ENCODE peak calls at places on chromosome 7, in ten cellular contexts. U is HepG2, H is IMR-90, L is H54, W is uterus, X is ovary, D is NB4, A is heart left ventricle, B is stomach, I is esophagus squamous epithelium. S is an unnamed sample.

GRCh38 chr7:106457678-106458077 is 172.9 kb upstream of the NAMPT start:
- DNase-seq in I (no peak), H (no peak), B (no peak), A (no peak), U (no peak), X (no peak), L (no peak), W (no peak), D (no peak), S (no peak)

GRCh38 chr7:130996841-130997231 is 262.8 kb upstream of the KLF14 start:
- DNase-seq in W (no peak), U (peak; percentile 93), X (no peak), B (peak; percentile 86), H (peak; percentile 61), L (no peak), D (no peak), A (no peak), I (no peak), S (no peak)

GRCh38 chr7:67518580-67518979 is 521.9 kb downstream of the TYW1 start:
- DNase-seq in U (no peak), A (peak; percentile 72), L (no peak), X (no peak), I (no peak), H (no peak), B (no peak), D (no peak), W (no peak), S (no peak)

GRCh38 chr7:66769833-66770512 is 29.4 kb downstream of the RABGEF1 start:
- DNase-seq in A (no peak), I (no peak), X (no peak), W (no peak), U (no peak), L (no peak), H (peak; percentile 74), D (no peak), B (no peak), S (no peak)

GRCh38 chr7:6092953-6093354 is 61.8 kb downstream of the ANKRD61 start:
- DNase-seq in I (no peak), U (peak; percentile 31), B (no peak), H (no peak), L (no peak), A (no peak), X (no peak), W (no peak), D (no peak), S (no peak)

GRCh38 chr7:96246972-96247371 is 74.9 kb downstream of the SLC25A13 start:
- DNase-seq in L (no peak), A (no peak), W (no peak), B (no peak), D (no peak), U (no peak), X (no peak), I (no peak), H (no peak), S (no peak)

GRCh38 chr7:77409739-77410545 is 6.2 kb downstream of the GSAP start:
- DNase-seq in W (no peak), B (no peak), U (peak; percentile 95), I (no peak), L (no peak), H (peak; percentile 87), A (no peak), D (peak; percentile 94), X (no peak), S (no peak)

GRCh38 chr7:77837275-77837674 is 38.7 kb downstream of the PHTF2 start:
- DNase-seq in D (no peak), U (no peak), X (no peak), H (no peak), I (no peak), A (no peak), B (no peak), W (no peak), L (no peak), S (no peak)

GRCh38 chr7:23065974-23066373 is 39.6 kb upstream of the KLHL7 start:
- DNase-seq in L (no peak), U (no peak), B (no peak), X (no peak), W (no peak), D (no peak), A (no peak), H (peak; percentile 48), I (no peak), S (no peak)

GRCh38 chr7:151312831-151313809 is 28.5 kb upstream of the NUB1 start:
- DNase-seq in D (no peak), B (no peak), W (no peak), L (no peak), U (no peak), I (no peak), A (no peak), H (no peak), X (no peak), S (no peak)

GRCh38 chr7:50667338-50667737 is 102.1 kb upstream of the DDC start:
- DNase-seq in U (no peak), L (no peak), H (no peak), W (peak; percentile 44), A (no peak), I (no peak), D (no peak), X (peak; percentile 61), B (peak; percentile 83), S (no peak)

GRCh38 chr7:30155481-30155880 is 20.7 kb downstream of the MTURN start:
- DNase-seq in W (no peak), H (no peak), U (no peak), B (no peak), L (no peak), D (no peak), A (no peak), X (no peak), I (no peak), S (no peak)

GRCh38 chr7:112446431-112446830 is 3.8 kb upstream of the IFRD1 start:
- DNase-seq in U (no peak), W (no peak), D (no peak), L (no peak), A (no peak), B (no peak), X (no peak), H (no peak), I (no peak), S (no peak)

GRCh38 chr7:55285665-55286064 is 79.5 kb upstream of the LANCL2 start:
- DNase-seq in U (no peak), D (no peak), A (no peak), W (no peak), H (no peak), X (no peak), B (no peak), I (no peak), L (no peak), S (no peak)

GRCh38 chr7:127304087-127304486 is 51.3 kb upstream of the GRM8 start:
- DNase-seq in W (no peak), I (no peak), D (no peak), U (no peak), B (no peak), L (no peak), A (no peak), X (no peak), H (no peak), S (no peak)

GRCh38 chr7:20786779-20787651 is at the start of gene SP8:
- DNase-seq in A (no peak), I (no peak), B (no peak), H (peak; percentile 11), U (peak; percentile 31), X (no peak), W (no peak), L (peak; percentile 95), D (peak; percentile 68), S (peak; percentile 89)
- TF ChIP-seq POLR2A in A (no peak), I (no peak), B (no peak), H (no peak), U (no peak), X (no peak), W (no peak), L (no peak), D (no peak), S (peak; percentile 71)

DNA sequence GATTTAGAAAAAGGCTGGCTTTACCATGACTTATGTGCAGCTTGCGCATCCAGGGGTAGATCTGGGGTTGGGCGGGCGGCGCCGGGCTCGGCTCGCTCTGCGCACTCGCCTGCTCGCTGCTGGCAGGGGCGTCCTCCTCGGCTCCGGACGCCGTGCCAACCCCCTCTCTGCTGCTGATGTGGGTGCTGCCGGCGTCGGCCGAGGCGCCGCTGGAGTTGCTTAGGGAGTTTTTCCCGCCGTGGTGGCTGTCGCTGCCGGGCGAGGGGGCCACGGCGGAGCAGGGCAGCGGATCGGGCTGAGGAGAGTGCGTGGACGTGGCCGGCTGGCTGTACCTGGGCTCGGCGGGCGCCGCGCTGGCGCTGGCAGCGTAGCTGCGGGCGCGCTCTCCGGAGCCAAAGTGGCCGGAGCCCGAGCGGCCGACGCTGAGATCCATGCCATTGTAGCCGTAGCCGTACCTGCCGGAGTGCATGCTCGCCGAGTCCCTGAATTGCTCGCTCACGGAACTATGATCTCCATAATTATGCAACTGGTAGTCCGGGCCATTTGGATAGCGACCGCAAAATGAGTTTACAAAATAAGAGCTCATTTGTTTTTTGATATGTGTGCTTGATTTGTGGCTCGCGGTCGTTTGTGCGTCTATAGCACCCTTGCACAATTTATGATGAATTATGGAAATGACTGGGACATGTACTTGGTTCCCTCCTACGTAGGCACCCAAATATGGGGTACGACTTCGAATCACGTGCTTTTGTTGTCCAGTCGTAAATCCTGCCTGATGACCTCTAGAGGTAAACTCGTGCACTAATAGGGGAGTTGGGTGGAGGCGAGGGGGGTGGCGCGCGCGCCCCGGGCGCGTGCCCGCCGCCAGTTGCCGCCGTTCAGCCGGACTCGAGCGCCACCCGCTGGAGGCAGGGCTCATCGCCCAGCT is at the start of gene HOXA5:
- DNase-seq in I (no peak), U (peak; percentile 90), X (peak; percentile 67), L (peak; percentile 100), W (peak; percentile 73), H (peak; percentile 100), B (peak; percentile 45), A (no peak), D (no peak), S (no peak)
- TF ChIP-seq POLR2A in I (peak; percentile 82), U (peak; percentile 27), X (no peak), L (peak; percentile 13), W (peak; percentile 30), H (peak; percentile 89), B (peak; percentile 72), A (no peak), D (no peak), S (no peak)

DNA sequence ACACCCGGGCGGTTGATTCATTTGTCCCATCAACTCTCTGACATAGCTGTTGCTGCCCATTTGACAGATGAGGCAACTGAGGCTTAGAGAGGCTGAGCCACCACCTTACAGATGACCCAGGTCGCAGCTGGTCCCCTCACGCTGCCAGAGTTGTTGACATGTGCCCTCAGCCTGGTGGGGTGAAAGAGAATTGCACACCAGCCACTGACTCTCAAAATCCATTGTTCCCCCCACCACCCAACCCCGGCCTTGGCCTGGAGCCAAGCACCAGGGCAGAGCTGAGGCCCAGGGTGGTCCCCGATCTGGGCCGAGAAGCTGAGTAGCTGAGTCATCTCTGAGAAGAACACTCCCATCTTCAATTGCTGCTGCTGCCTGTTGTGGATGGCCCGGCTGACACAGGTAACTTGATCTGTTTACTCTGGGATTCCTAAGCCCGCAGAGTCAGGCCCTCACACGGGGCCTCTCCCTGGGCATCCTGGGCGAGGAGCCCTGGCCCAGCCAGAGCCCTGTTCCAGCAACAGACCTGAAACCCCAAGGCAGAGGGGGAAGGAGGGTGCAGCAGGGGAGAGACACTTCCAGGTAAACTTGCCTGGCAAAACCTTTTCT is 27.5 kb downstream of the PVRIG start:
- DNase-seq in I (no peak), U (peak; percentile 90), A (no peak), D (peak; percentile 44), B (peak; percentile 28), L (peak; percentile 86), H (peak; percentile 86), X (no peak), W (no peak), S (peak; percentile 63)
- TF ChIP-seq POLR2A in I (no peak), U (no peak), A (no peak), D (no peak), B (no peak), L (no peak), H (no peak), X (no peak), W (no peak), S (no peak)

GRCh38 chr7:27172823-27173411 is 1.2 kb downstream of the HOXA10 start:
- DNase-seq in D (peak; percentile 88), I (no peak), H (no peak), U (no peak), X (peak; percentile 48), L (peak; percentile 83), A (no peak), W (peak; percentile 94), B (peak; percentile 20), S (no peak)
- TF ChIP-seq POLR2A in D (peak; percentile 60), I (no peak), H (no peak), U (no peak), X (no peak), L (peak; percentile 81), A (no peak), W (peak; percentile 60), B (no peak), S (no peak)